ENCODE peak calls at places on chromosomes 16 and 17, in six cellular contexts. Y is aorta, J is neural progenitor cell, L is caudate nucleus, N is sigmoid colon, Z is tibial artery. M is an unnamed sample.

GRCh38 chr17:44086364-44087311 is 16.1 kb downstream of the G6PC3 start:
- DNase-seq in L (peak; percentile 57), N (peak; percentile 80), Z (no peak), J (peak; percentile 67), Y (no peak), M (peak; percentile 80)

GRCh38 chr16:49643429-49644142 is 212.3 kb downstream of the ZNF423 start:
- DNase-seq in J (no peak), N (no peak), Y (peak; percentile 75), L (no peak), Z (no peak), M (peak; percentile 37)

GRCh38 chr16:87469186-87469585 is 23.6 kb downstream of the ZCCHC14 start:
- DNase-seq in N (no peak), Y (no peak), L (no peak), J (no peak), Z (no peak), M (no peak)

GRCh38 chr17:46264456-46265198 is 30.3 kb upstream of the LRRC37A start:
- DNase-seq in Z (no peak), N (no peak), J (no peak), Y (no peak), L (no peak), M (no peak)

GRCh38 chr17:58684003-58684402 is 7.8 kb downstream of the TEX14 start:
- DNase-seq in Z (no peak), Y (no peak), N (no peak), J (no peak), L (no peak), M (no peak)

GRCh38 chr16:49756971-49757743 is 98.8 kb downstream of the ZNF423 start:
- DNase-seq in J (no peak), L (no peak), Y (no peak), N (no peak), Z (no peak), M (no peak)

GRCh38 chr17:78724544-78724943 is 57.5 kb downstream of the CYTH1 start:
- DNase-seq in N (no peak), L (peak; percentile 67), Y (no peak), Z (no peak), J (peak; percentile 27), M (peak; percentile 78)

GRCh38 chr16:28473714-28474265 is 1.7 kb upstream of the NPIPB7 start:
- DNase-seq in N (peak; percentile 13), Z (no peak), Y (peak; percentile 15), J (no peak), L (no peak), M (no peak)

GRCh38 chr16:72566174-72566573 is 394.2 kb upstream of the PMFBP1 start:
- DNase-seq in L (no peak), J (no peak), Z (no peak), Y (no peak), N (no peak), M (no peak)

GRCh38 chr17:1980665-1981250 is 44.4 kb downstream of the RTN4RL1 start:
- DNase-seq in Y (no peak), L (no peak), Z (no peak), J (no peak), N (no peak), M (no peak)

GRCh38 chr17:2502911-2503580 is 8.6 kb downstream of the METTL16 start:
- DNase-seq in Z (no peak), Y (no peak), L (no peak), N (no peak), J (no peak), M (no peak)

GRCh38 chr17:51133365-51133764 is 12.7 kb upstream of the SPAG9 start:
- DNase-seq in N (no peak), Z (no peak), L (no peak), J (no peak), Y (no peak), M (no peak)

GRCh38 chr17:76672892-76673291 is 29.3 kb upstream of the ST6GALNAC1 start:
- DNase-seq in N (no peak), Y (no peak), Z (no peak), L (no peak), J (no peak), M (no peak)

GRCh38 chr17:48459070-48459469 is 29.1 kb upstream of the SKAP1 start:
- DNase-seq in L (no peak), Z (no peak), J (no peak), N (no peak), Y (no peak), M (no peak)

GRCh38 chr16:10983175-10983558 is 38.8 kb downstream of the CLEC16A start:
- DNase-seq in Y (no peak), N (no peak), L (no peak), Z (no peak), J (no peak), M (no peak)

GRCh38 chr16:86575754-86576557 is 2.4 kb upstream of the FOXL1 start:
- DNase-seq in Z (peak; percentile 89), N (no peak), J (peak; percentile 97), Y (peak; percentile 96), L (no peak), M (peak; percentile 70)

GRCh38 chr17:81294512-81295030 is 536 bp downstream of the SLC38A10 start:
- DNase-seq in Y (no peak), Z (peak; percentile 30), N (peak; percentile 78), L (no peak), J (peak; percentile 45), M (no peak)

GRCh38 chr17:13182854-13183253 is 165.0 kb upstream of the ELAC2 start:
- DNase-seq in J (no peak), L (no peak), Y (no peak), Z (no peak), N (no peak), M (no peak)

GRCh38 chr16:30409125-30410060 is 2.0 kb downstream of the ZNF771 start:
- DNase-seq in J (peak; percentile 92), Y (peak; percentile 97), Z (peak; percentile 88), N (peak; percentile 94), L (peak; percentile 83), M (peak; percentile 96)

GRCh38 chr17:50141750-50142119 is 8.7 kb downstream of the PPP1R9B start:
- DNase-seq in Z (no peak), N (no peak), Y (no peak), L (no peak), J (no peak), M (peak; percentile 19)

GRCh38 chr17:77425791-77426641 is 285.2 kb downstream of the SEC14L1 start:
- DNase-seq in L (no peak), Y (no peak), N (peak; percentile 98), J (peak; percentile 34), Z (no peak), M (no peak)

GRCh38 chr17:5610956-5611355 is 26.6 kb upstream of the NLRP1 start:
- DNase-seq in J (no peak), N (no peak), L (no peak), Z (no peak), Y (no peak), M (no peak)

GRCh38 chr16:10929853-10930754 is 12.2 kb downstream of the DEXI start:
- DNase-seq in Z (no peak), Y (peak; percentile 84), L (no peak), J (no peak), N (no peak), M (peak; percentile 29)

GRCh38 chr17:9169116-9169515 is 147.8 kb downstream of the NTN1 start:
- DNase-seq in J (no peak), N (no peak), Y (no peak), Z (no peak), L (no peak), M (no peak)

DNA sequence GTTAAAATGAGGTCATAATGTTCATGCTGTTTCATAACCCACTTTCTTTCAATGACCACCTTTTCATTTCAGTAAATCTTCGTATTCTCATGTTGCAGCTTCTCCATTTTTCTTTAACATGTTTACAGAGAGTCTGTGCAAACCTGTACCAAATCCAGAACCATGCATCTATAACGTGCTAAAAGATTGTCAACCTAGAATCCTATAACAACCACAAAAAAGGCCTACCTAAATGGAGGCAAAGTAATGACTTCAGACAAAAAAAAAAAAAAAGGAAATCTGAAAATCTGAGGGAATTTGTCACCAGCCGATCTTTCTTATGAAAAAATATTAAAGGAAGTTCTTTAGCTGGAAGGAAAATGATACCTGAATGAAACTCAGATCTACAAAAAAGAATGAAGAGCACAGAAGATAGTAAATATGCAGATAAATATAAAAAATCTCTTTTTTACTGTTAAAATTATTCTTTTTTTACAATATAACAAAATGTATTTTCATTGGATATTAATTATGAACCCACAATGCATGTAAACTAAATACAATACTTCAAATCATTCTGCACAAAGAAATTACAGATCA is 1.4 kb upstream of the SLFN11 start:
- DNase-seq in J (no peak), L (no peak), Y (no peak), N (no peak), Z (no peak), M (no peak)
- H3K27ac ChIP-seq in J (no peak overlapping the region), L (no peak overlapping the region), Y (no peak overlapping the region), N (peak overlapping the region; percentile 92), Z (peak overlapping the region; percentile 86), M (peak overlapping the region; percentile 81)

GRCh38 chr17:75365009-75365930 is 40.2 kb downstream of the GRB2 start:
- DNase-seq in Y (no peak), J (peak; percentile 21), Z (no peak), L (no peak), N (no peak), M (no peak)

GRCh38 chr17:75367312-75367711 is 38.2 kb downstream of the GRB2 start:
- DNase-seq in L (no peak), N (no peak), Y (no peak), J (no peak), Z (no peak), M (no peak)

GRCh38 chr17:75364078-75364477 is 41.4 kb downstream of the GRB2 start:
- DNase-seq in J (no peak), L (no peak), N (no peak), Y (no peak), Z (no peak), M (no peak)

GRCh38 chr17:75365931-75366275 is 39.6 kb downstream of the GRB2 start:
- DNase-seq in Y (no peak), L (no peak), N (no peak), J (no peak), Z (no peak), M (no peak)

GRCh38 chr17:75366432-75366831 is 39.0 kb downstream of the GRB2 start:
- DNase-seq in N (no peak), Y (no peak), J (no peak), L (no peak), Z (no peak), M (no peak)
- H3K27ac ChIP-seq in N (no peak overlapping the region), Y (no peak overlapping the region), J (no peak overlapping the region), L (no peak overlapping the region), Z (no peak overlapping the region), M (no peak overlapping the region)

DNA sequence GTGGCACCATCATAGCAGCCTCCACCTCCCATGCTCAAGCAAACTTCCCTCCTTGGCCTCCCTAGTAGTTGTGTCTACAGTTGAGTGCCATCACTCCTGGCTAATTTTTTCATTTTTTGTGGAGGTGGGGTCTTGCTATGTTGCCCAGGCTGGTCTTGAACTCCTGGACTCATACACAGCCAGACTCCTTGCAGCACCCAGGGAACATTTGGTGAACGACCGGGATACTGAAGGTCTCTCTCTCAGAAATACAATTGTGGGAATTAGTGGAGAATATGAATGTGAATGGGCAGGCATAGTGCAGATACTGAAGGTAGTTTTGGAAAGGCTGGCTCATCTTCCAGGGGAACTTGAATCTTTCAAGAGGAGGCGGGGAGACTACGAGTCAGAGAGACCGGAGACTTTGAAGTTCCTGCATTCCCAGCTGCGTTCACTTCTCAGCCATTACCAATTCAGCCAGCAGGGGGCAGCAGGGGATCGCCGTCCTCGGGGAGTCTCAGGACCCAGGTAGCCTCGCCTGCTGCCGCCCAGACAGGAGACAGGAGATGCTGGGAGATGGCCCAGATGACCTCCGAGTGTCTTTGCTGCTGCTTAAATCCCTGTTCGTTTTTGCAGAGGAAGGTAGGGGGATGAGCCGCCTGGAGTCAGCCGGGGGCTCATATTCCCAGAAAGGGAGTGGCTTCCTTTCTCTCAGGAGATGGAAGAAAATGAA is 68.6 kb downstream of the HAPSTR1 start:
- DNase-seq in Y (no peak), L (peak; percentile 62), Z (peak; percentile 32), J (peak; percentile 82), N (no peak), M (no peak)
- H3K27ac ChIP-seq in Y (no peak overlapping the region), L (no peak overlapping the region), Z (no peak overlapping the region), J (no peak overlapping the region), N (no peak overlapping the region), M (no peak overlapping the region)

GRCh38 chr17:977163-977562 is 2.4 kb downstream of the NXN start:
- DNase-seq in N (no peak), Z (no peak), Y (no peak), L (no peak), J (peak; percentile 26), M (no peak)
- H3K27ac ChIP-seq in N (peak overlapping the region; percentile 88), Z (no peak overlapping the region), Y (no peak overlapping the region), L (no peak overlapping the region), J (no peak overlapping the region), M (peak overlapping the region; percentile 86)

M was measured in psoas muscle.